ENCODE peak calls at places on chromosomes 5 and 9, in ten cellular contexts. P, Y, J, G, B, Q, U, F, X and V are unnamed samples.

GRCh38 chr9:81844131-81844567 is 84.1 kb upstream of the SPATA31D4 start:
- DNase-seq in X (no peak), J (no peak), F (no peak), P (no peak), B (no peak), G (no peak), U (no peak), Q (no peak), Y (no peak), V (no peak)

GRCh38 chr5:34609951-34610431 is 46.1 kb upstream of the RAI14 start:
- DNase-seq in G (no peak), X (no peak), Y (no peak), Q (no peak), F (no peak), P (no peak), U (no peak), B (no peak), J (no peak), V (peak)

GRCh38 chr5:98772415-98773213 is 849 bp upstream of the RGMB start:
- DNase-seq in J (peak), P (no peak), Q (peak), Y (peak), G (peak), X (peak), F (no peak), B (no peak), U (peak), V (peak)

GRCh38 chr9:83266618-83267543 is 203.9 kb upstream of the RASEF start:
- DNase-seq in U (no peak), B (peak), F (no peak), Q (no peak), X (no peak), G (no peak), Y (no peak), P (no peak), J (no peak), V (peak)

GRCh38 chr9:18194316-18194715 is 279.6 kb upstream of the ADAMTSL1 start:
- DNase-seq in X (no peak), F (no peak), U (no peak), J (no peak), B (no peak), P (no peak), G (no peak), Q (no peak), Y (no peak), V (no peak)

GRCh38 chr5:171593401-171593800 is 174.0 kb downstream of the FGF18 start:
- DNase-seq in X (no peak), F (no peak), Q (no peak), P (no peak), U (no peak), J (no peak), Y (no peak), G (no peak), B (no peak), V (no peak)

GRCh38 chr9:131892162-131892707 is 152.4 kb upstream of the RAPGEF1 start:
- DNase-seq in Q (no peak), Y (no peak), G (peak), P (no peak), J (no peak), X (no peak), U (no peak), B (peak), F (no peak), V (no peak)

GRCh38 chr5:3417376-3417943 is 178.2 kb upstream of the IRX1 start:
- DNase-seq in P (no peak), F (no peak), Q (no peak), G (no peak), Y (no peak), J (no peak), X (no peak), B (no peak), U (no peak), V (no peak)

GRCh38 chr9:112654282-112654681 is 63.6 kb downstream of the INIP start:
- DNase-seq in Y (no peak), P (no peak), F (no peak), X (no peak), Q (no peak), B (no peak), J (no peak), U (no peak), G (no peak), V (no peak)

GRCh38 chr5:134592141-134592746 is 40.4 kb downstream of the SAR1B start:
- DNase-seq in B (no peak), J (no peak), G (no peak), F (no peak), Q (no peak), U (no peak), Y (peak), P (no peak), X (no peak), V (no peak)

GRCh38 chr5:34703767-34704324 is 47.7 kb downstream of the RAI14 start:
- DNase-seq in Y (no peak), B (no peak), J (no peak), X (no peak), F (no peak), P (no peak), Q (no peak), U (no peak), G (no peak), V (no peak)

GRCh38 chr5:173020154-173020581 is 36.0 kb upstream of the CREBRF start:
- DNase-seq in F (no peak), B (peak), X (no peak), Y (no peak), G (no peak), U (no peak), J (no peak), P (no peak), Q (no peak), V (no peak)

GRCh38 chr9:132534832-132535231 is 47.6 kb upstream of the BARHL1 start:
- DNase-seq in Y (no peak), U (no peak), J (no peak), P (no peak), X (no peak), G (no peak), F (no peak), B (no peak), Q (no peak), V (no peak)

GRCh38 chr9:33044677-33045282 is 19.7 kb downstream of the DNAJA1 start:
- DNase-seq in U (no peak), P (no peak), Y (no peak), B (peak), F (no peak), X (no peak), G (peak), J (no peak), Q (no peak), V (no peak)

GRCh38 chr9:92295240-92295790 is 1.8 kb upstream of the IARS1 start:
- DNase-seq in Q (no peak), G (no peak), F (no peak), X (no peak), J (no peak), P (no peak), U (no peak), Y (no peak), B (no peak), V (no peak)

GRCh38 chr5:72451771-72452505 is 55.3 kb downstream of the ZNF366 start:
- DNase-seq in J (no peak), B (peak), U (no peak), F (peak), Q (no peak), Y (peak), X (peak), P (no peak), G (no peak), V (peak)

GRCh38 chr5:32785639-32786216 is 74.6 kb downstream of the NPR3 start:
- DNase-seq in G (no peak), J (no peak), U (no peak), P (no peak), X (no peak), F (no peak), Y (no peak), Q (no peak), B (peak), V (no peak)

GRCh38 chr5:153884266-153884957 is 154.3 kb downstream of the FAM114A2 start:
- DNase-seq in G (no peak), B (no peak), Y (no peak), X (no peak), F (no peak), P (no peak), U (no peak), Q (no peak), J (no peak), V (no peak)

GRCh38 chr9:127174386-127175318 is 52.2 kb upstream of the ANGPTL2 start:
- DNase-seq in Q (no peak), G (no peak), U (no peak), J (no peak), B (no peak), P (no peak), X (no peak), F (no peak), Y (no peak), V (no peak)

GRCh38 chr5:113059232-113059805 is 82.7 kb downstream of the DCP2 start:
- DNase-seq in Y (no peak), P (no peak), B (peak), Q (no peak), G (peak), U (no peak), F (no peak), J (no peak), X (no peak), V (peak)

GRCh38 chr5:173853370-173854131 is 34.6 kb upstream of the CPEB4 start:
- DNase-seq in U (no peak), F (no peak), X (no peak), P (no peak), Y (peak), J (no peak), G (no peak), B (peak), Q (no peak), V (no peak)

GRCh38 chr5:170311856-170312405 is 14.4 kb upstream of the LCP2 start:
- DNase-seq in J (no peak), B (no peak), F (no peak), G (no peak), Y (no peak), U (no peak), P (no peak), Q (no peak), X (no peak), V (no peak)

GRCh38 chr5:135342227-135342859 is 56.7 kb downstream of the MACROH2A1 start:
- DNase-seq in B (no peak), P (no peak), Q (no peak), U (no peak), G (no peak), X (no peak), Y (peak), F (no peak), J (no peak), V (no peak)

GRCh38 chr5:177431317-177432142 is 5.1 kb downstream of the GRK6 start:
- DNase-seq in B (no peak), Y (peak), U (peak), P (no peak), Q (peak), G (no peak), J (peak), X (no peak), F (no peak), V (no peak)

GRCh38 chr5:87329114-87329513 is 61.4 kb downstream of the RASA1 start:
- DNase-seq in P (no peak), G (no peak), B (no peak), F (no peak), Q (no peak), J (no peak), Y (no peak), X (no peak), U (no peak), V (no peak)

GRCh38 chr5:172858511-172858989 is 24.5 kb downstream of the ERGIC1 start:
- DNase-seq in J (no peak), F (no peak), X (no peak), B (peak), Y (no peak), G (no peak), U (no peak), Q (no peak), P (no peak), V (peak)

GRCh38 chr5:167255931-167256330 is 1035.5 kb upstream of the WWC1 start:
- DNase-seq in P (no peak), X (no peak), J (no peak), Y (no peak), Q (no peak), F (no peak), G (no peak), B (no peak), U (no peak), V (no peak)

GRCh38 chr5:73459366-73459765 is 10.8 kb upstream of the FOXD1 start:
- DNase-seq in Q (no peak), P (no peak), Y (no peak), G (no peak), J (no peak), U (no peak), B (no peak), X (no peak), F (no peak), V (no peak)

GRCh38 chr5:20113031-20113685 is 125.2 kb upstream of the CDH18 start:
- DNase-seq in U (no peak), Q (no peak), B (no peak), F (no peak), J (no peak), G (no peak), P (no peak), Y (no peak), X (no peak), V (peak)

GRCh38 chr5:177498013-177498847 is 826 bp upstream of the PDLIM7 start:
- DNase-seq in G (no peak), F (no peak), Y (peak), U (no peak), Q (no peak), P (no peak), B (no peak), X (no peak), J (peak), V (no peak)